ENCODE peak calls at places on chromosomes 7 and 10, in five cellular contexts. One of them, this sample, is unnamed.

GRCh38 chr7:1576521-1577253 is 6.9 kb upstream of the PSMG3 start:
- DNase-seq in HCT116: no peak
- DNase-seq in sigmoid colon: no peak
- DNase-seq in A549: no peak
- DNase-seq in fibroblast of lung: no peak
- DNase-seq in this sample: no peak

GRCh38 chr10:43045246-43045621 is 31.6 kb upstream of the RET start:
- DNase-seq in sigmoid colon: peak; percentile 49
- DNase-seq in fibroblast of lung: no peak
- DNase-seq in A549: no peak
- DNase-seq in HCT116: no peak
- DNase-seq in this sample: no peak

GRCh38 chr7:55622241-55622835 is 50.0 kb upstream of the VOPP1 start:
- DNase-seq in fibroblast of lung: no peak
- DNase-seq in sigmoid colon: no peak
- DNase-seq in HCT116: no peak
- DNase-seq in A549: no peak
- DNase-seq in this sample: no peak

GRCh38 chr7:123209786-123210185 is 10.0 kb upstream of the SLC13A1 start:
- DNase-seq in A549: no peak
- DNase-seq in HCT116: no peak
- DNase-seq in sigmoid colon: no peak
- DNase-seq in fibroblast of lung: peak; percentile 15
- DNase-seq in this sample: no peak

GRCh38 chr10:119029613-119030420 is at the start of gene NANOS1:
- DNase-seq in fibroblast of lung: peak; percentile 38
- DNase-seq in A549: peak; percentile 40
- DNase-seq in sigmoid colon: no peak
- DNase-seq in HCT116: no peak
- DNase-seq in this sample: peak; percentile 48

GRCh38 chr10:5076615-5077014 is 17.6 kb upstream of the AKR1C3 start:
- DNase-seq in fibroblast of lung: peak; percentile 81
- DNase-seq in HCT116: no peak
- DNase-seq in A549: no peak
- DNase-seq in sigmoid colon: no peak
- DNase-seq in this sample: no peak

GRCh38 chr7:57202274-57202673 is 70.0 kb upstream of the ZNF479 start:
- DNase-seq in fibroblast of lung: no peak
- DNase-seq in A549: no peak
- DNase-seq in HCT116: no peak
- DNase-seq in sigmoid colon: no peak
- DNase-seq in this sample: no peak

GRCh38 chr7:42527004-42527403 is 290.0 kb upstream of the GLI3 start:
- DNase-seq in A549: no peak
- DNase-seq in fibroblast of lung: peak; percentile 25
- DNase-seq in HCT116: no peak
- DNase-seq in sigmoid colon: no peak
- DNase-seq in this sample: no peak

GRCh38 chr10:15321431-15322321 is 49.4 kb downstream of the FAM171A1 start:
- DNase-seq in fibroblast of lung: peak; percentile 63
- DNase-seq in A549: no peak
- DNase-seq in sigmoid colon: no peak
- DNase-seq in HCT116: no peak
- DNase-seq in this sample: peak; percentile 77

GRCh38 chr10:89503633-89504345 is 31.6 kb downstream of the SLC16A12 start:
- DNase-seq in A549: no peak
- DNase-seq in fibroblast of lung: peak; percentile 62
- DNase-seq in HCT116: no peak
- DNase-seq in sigmoid colon: no peak
- DNase-seq in this sample: peak; percentile 18

GRCh38 chr7:157276731-157277562 is 59.9 kb upstream of the DNAJB6 start:
- DNase-seq in A549: no peak
- DNase-seq in sigmoid colon: peak; percentile 53
- DNase-seq in fibroblast of lung: peak; percentile 39
- DNase-seq in HCT116: no peak
- DNase-seq in this sample: no peak

GRCh38 chr10:32190890-32191491 is 134.8 kb upstream of the KIF5B start:
- DNase-seq in A549: peak; percentile 42
- DNase-seq in fibroblast of lung: peak; percentile 28
- DNase-seq in sigmoid colon: no peak
- DNase-seq in HCT116: peak; percentile 19
- DNase-seq in this sample: peak; percentile 80

GRCh38 chr7:82446897-82447296 is 3.3 kb upstream of the CACNA2D1 start:
- DNase-seq in A549: no peak
- DNase-seq in HCT116: no peak
- DNase-seq in sigmoid colon: no peak
- DNase-seq in fibroblast of lung: no peak
- DNase-seq in this sample: no peak

GRCh38 chr7:47153571-47153970 is 428.3 kb downstream of the TNS3 start:
- DNase-seq in HCT116: no peak
- DNase-seq in sigmoid colon: no peak
- DNase-seq in A549: no peak
- DNase-seq in fibroblast of lung: peak; percentile 11
- DNase-seq in this sample: no peak
- H3K4me1 ChIP-seq in HCT116: no peaks in the 10 kb centered on the region
- H3K4me1 ChIP-seq in sigmoid colon: peaks cover 42% of the 10 kb centered on the region
- H3K4me1 ChIP-seq in A549: peaks cover 17% of the 10 kb centered on the region
- H3K4me1 ChIP-seq in fibroblast of lung: peaks cover 15% of the 10 kb centered on the region
- H3K4me1 ChIP-seq in this sample: peaks cover 33% of the 10 kb centered on the region

GRCh38 chr7:30923009-30923773 is 11.5 kb downstream of the AQP1 start:
- DNase-seq in fibroblast of lung: no peak
- DNase-seq in sigmoid colon: peak; percentile 54
- DNase-seq in HCT116: no peak
- DNase-seq in A549: no peak
- DNase-seq in this sample: no peak
- H3K4me1 ChIP-seq in fibroblast of lung: peaks cover 9% of the 10 kb centered on the region
- H3K4me1 ChIP-seq in sigmoid colon: peaks cover 25% of the 10 kb centered on the region
- H3K4me1 ChIP-seq in HCT116: peaks cover 25% of the 10 kb centered on the region
- H3K4me1 ChIP-seq in A549: peaks cover 12% of the 10 kb centered on the region
- H3K4me1 ChIP-seq in this sample: peaks cover 18% of the 10 kb centered on the region

DNA sequence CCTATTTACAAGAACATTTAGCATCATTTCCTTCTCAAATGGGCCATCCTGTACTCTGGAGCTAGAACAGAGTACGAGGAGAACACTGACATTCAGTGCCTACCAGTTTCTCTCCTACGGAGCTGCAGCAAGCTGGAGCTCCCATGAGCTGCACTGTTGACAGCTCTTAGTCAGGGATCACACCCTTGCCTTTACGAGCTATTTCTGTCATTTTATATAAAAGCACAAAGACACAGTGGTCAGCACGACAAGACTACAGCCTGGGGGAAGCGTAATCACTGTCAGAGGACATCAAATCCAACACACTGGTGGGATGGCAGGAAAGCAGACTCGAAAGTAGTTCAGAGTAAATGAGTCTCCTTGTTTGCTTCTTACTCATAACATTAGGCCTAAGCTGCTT is 2.7 kb downstream of the CDCA7L start:
- DNase-seq in sigmoid colon: no peak
- DNase-seq in A549: no peak
- DNase-seq in fibroblast of lung: no peak
- DNase-seq in HCT116: no peak
- DNase-seq in this sample: no peak
- H3K4me1 ChIP-seq in sigmoid colon: peaks cover 49% of the 10 kb centered on the region
- H3K4me1 ChIP-seq in A549: peaks cover 4% of the 10 kb centered on the region
- H3K4me1 ChIP-seq in fibroblast of lung: peaks cover 2% of the 10 kb centered on the region
- H3K4me1 ChIP-seq in HCT116: peaks cover 19% of the 10 kb centered on the region
- H3K4me1 ChIP-seq in this sample: peaks cover 17% of the 10 kb centered on the region

DNA sequence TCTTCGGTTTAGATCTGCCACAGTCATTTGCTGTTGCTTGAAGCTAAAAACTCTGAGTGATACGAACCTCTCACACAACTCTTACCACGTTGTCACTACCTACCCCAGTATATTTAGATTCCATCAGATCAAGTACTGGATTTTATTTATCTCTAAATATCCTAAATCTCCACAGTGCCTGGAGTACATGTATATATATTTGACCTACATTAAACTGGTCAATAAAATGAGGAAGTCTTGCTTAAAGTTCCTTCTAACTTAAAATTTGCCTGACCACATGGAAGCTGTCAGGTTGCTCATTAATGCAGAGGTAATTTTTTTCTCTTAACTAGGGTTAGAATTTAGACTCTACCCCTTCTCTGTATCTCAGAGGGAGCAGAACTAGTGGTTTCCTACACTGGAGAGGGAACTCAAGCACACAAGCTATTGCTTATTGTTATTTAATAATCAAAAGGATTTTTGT is 3.1 kb upstream of the MACC1 start:
- DNase-seq in sigmoid colon: no peak
- DNase-seq in HCT116: no peak
- DNase-seq in A549: no peak
- DNase-seq in fibroblast of lung: no peak
- DNase-seq in this sample: no peak
- H3K4me1 ChIP-seq in sigmoid colon: no peaks in the 10 kb centered on the region
- H3K4me1 ChIP-seq in HCT116: peaks cover 44% of the 10 kb centered on the region
- H3K4me1 ChIP-seq in A549: peaks cover 5% of the 10 kb centered on the region
- H3K4me1 ChIP-seq in fibroblast of lung: peaks cover 15% of the 10 kb centered on the region
- H3K4me1 ChIP-seq in this sample: peaks cover 32% of the 10 kb centered on the region

DNA sequence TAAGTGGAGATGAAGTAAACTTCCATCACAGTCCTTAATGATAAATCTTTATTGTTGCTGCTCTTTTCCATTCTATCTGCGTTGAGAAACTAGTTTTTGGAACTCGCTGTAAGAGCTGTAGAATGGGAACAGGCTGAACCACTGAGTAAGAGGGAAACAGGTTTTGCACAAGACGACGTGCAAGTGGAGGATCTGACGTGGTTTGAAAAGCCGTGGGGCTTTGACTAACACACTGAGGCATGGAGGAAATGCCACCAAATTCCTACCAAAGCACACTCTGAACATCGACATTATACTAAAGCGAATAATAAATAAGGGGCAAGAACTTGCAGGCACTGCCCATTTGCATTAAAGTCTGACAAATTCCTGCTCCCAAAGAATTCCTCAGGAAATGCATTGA is 160.6 kb downstream of the KLF6 start:
- DNase-seq in fibroblast of lung: peak; percentile 83
- DNase-seq in HCT116: no peak
- DNase-seq in sigmoid colon: no peak
- DNase-seq in A549: no peak
- DNase-seq in this sample: peak; percentile 34
- H3K4me1 ChIP-seq in fibroblast of lung: peaks cover 15% of the 10 kb centered on the region
- H3K4me1 ChIP-seq in HCT116: no peaks in the 10 kb centered on the region
- H3K4me1 ChIP-seq in sigmoid colon: peaks cover 13% of the 10 kb centered on the region
- H3K4me1 ChIP-seq in A549: no peaks in the 10 kb centered on the region
- H3K4me1 ChIP-seq in this sample: peaks cover 21% of the 10 kb centered on the region

GRCh38 chr7:102415685-102416225 is 17.6 kb upstream of the ORAI2 start:
- DNase-seq in fibroblast of lung: no peak
- DNase-seq in sigmoid colon: no peak
- DNase-seq in HCT116: no peak
- DNase-seq in A549: no peak
- DNase-seq in this sample: no peak
- H3K4me1 ChIP-seq in fibroblast of lung: no peaks in the 10 kb centered on the region
- H3K4me1 ChIP-seq in sigmoid colon: no peaks in the 10 kb centered on the region
- H3K4me1 ChIP-seq in HCT116: peaks cover 1% of the 10 kb centered on the region
- H3K4me1 ChIP-seq in A549: no peaks in the 10 kb centered on the region
- H3K4me1 ChIP-seq in this sample: peaks cover 8% of the 10 kb centered on the region

DNA sequence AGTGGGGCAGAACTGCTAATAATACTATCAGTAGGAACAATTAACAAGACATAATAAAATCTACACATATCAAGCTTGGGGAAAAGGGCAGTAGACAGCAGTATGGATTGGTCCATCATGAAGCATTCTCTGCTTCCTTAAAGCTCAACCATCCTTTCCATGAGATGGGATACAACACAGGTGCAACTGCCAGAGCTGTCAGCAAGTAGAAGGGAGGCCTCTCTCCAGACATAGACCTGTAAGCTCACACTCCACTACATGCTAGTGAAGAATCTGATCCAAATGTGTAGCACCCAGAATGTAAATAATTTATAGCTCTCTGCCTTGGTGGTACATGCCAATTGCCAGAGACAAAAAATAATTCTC is 41.5 kb upstream of the ANAPC16 start:
- DNase-seq in A549: no peak
- DNase-seq in fibroblast of lung: no peak
- DNase-seq in sigmoid colon: no peak
- DNase-seq in HCT116: no peak
- DNase-seq in this sample: no peak
- H3K4me1 ChIP-seq in A549: peaks cover 71% of the 10 kb centered on the region
- H3K4me1 ChIP-seq in fibroblast of lung: peaks cover 4% of the 10 kb centered on the region
- H3K4me1 ChIP-seq in sigmoid colon: no peaks in the 10 kb centered on the region
- H3K4me1 ChIP-seq in HCT116: peaks cover 64% of the 10 kb centered on the region
- H3K4me1 ChIP-seq in this sample: peaks cover 30% of the 10 kb centered on the region

DNA sequence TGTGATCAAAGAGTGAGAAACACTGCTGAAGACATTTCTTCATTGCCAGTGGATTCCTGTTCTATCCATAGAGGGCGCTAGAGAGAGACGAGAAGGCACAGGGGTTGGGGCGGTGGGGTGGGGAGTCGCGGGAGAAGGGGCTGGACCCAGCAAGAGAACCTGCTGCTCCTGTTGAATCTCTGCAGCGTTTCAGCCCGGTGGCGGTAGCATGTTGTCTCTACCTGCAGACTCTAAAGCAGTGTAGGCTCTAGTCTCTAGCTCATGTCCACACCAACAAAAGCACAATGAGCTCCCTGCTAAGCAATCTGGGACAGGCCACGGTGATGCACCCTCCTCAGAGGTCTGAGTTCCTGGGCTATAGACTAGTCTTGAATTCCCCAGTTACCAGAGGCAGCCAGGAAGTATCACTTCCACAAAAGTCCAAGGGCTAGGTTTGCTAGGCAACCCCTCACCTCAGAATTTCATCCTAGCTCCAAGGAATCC is 167.7 kb downstream of the DGKB start:
- DNase-seq in fibroblast of lung: no peak
- DNase-seq in sigmoid colon: no peak
- DNase-seq in A549: no peak
- DNase-seq in HCT116: no peak
- DNase-seq in this sample: no peak
- H3K4me1 ChIP-seq in fibroblast of lung: no peaks in the 10 kb centered on the region
- H3K4me1 ChIP-seq in sigmoid colon: no peaks in the 10 kb centered on the region
- H3K4me1 ChIP-seq in A549: no peaks in the 10 kb centered on the region
- H3K4me1 ChIP-seq in HCT116: no peaks in the 10 kb centered on the region
- H3K4me1 ChIP-seq in this sample: no peaks in the 10 kb centered on the region

GRCh38 chr10:124535731-124536495 is 74.3 kb downstream of the LHPP start:
- DNase-seq in HCT116: no peak
- DNase-seq in fibroblast of lung: no peak
- DNase-seq in A549: no peak
- DNase-seq in sigmoid colon: no peak
- DNase-seq in this sample: peak; percentile 8

GRCh38 chr10:124534821-124535601 is 73.4 kb downstream of the LHPP start:
- DNase-seq in A549: no peak
- DNase-seq in sigmoid colon: no peak
- DNase-seq in HCT116: no peak
- DNase-seq in fibroblast of lung: no peak
- DNase-seq in this sample: no peak

GRCh38 chr10:124532788-124533187 is 71.2 kb downstream of the LHPP start:
- DNase-seq in A549: no peak
- DNase-seq in fibroblast of lung: no peak
- DNase-seq in sigmoid colon: no peak
- DNase-seq in HCT116: no peak
- DNase-seq in this sample: no peak

GRCh38 chr10:124533266-124533665 is 71.6 kb downstream of the LHPP start:
- DNase-seq in sigmoid colon: no peak
- DNase-seq in fibroblast of lung: no peak
- DNase-seq in A549: no peak
- DNase-seq in HCT116: no peak
- DNase-seq in this sample: no peak

DNA sequence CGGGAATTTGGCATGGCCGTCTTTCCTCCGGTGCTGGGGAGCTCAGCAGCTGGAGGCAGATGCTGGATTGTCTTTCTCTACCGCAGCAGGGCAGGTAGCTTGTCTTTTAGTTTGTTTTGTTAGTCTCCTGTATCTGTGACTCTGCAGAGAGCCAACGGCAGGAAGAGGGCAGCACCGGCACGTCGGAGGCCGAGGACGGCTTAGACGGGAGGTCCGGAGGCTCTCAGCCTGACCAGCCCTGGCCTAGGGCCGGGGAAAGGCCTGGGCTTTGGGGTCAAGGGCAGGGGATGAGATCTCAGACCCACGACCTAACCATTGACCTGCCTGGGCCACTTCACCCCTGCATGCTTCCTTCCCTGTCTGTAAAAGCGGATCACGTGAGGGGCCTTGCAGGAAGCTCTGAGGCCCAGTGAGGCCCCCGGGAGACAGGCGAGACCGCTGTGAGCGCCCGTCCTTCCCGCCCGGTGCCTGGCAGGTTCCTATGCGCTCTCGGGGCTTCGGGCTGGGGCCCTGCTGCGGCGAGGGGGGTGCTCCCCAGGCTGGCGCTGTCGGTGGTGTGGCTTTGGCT is 72.7 kb downstream of the LHPP start:
- DNase-seq in fibroblast of lung: peak; percentile 18
- DNase-seq in sigmoid colon: peak; percentile 82
- DNase-seq in HCT116: no peak
- DNase-seq in A549: no peak
- DNase-seq in this sample: no peak
- H3K4me1 ChIP-seq in fibroblast of lung: no peaks in the 10 kb centered on the region
- H3K4me1 ChIP-seq in sigmoid colon: peaks cover 8% of the 10 kb centered on the region
- H3K4me1 ChIP-seq in HCT116: peaks cover 21% of the 10 kb centered on the region
- H3K4me1 ChIP-seq in A549: peaks cover 5% of the 10 kb centered on the region
- H3K4me1 ChIP-seq in this sample: no peaks in the 10 kb centered on the region